ENCODE peak calls at places on chromosome 1, in ten cellular contexts. One of them, this sample, is unnamed.

GRCh38 chr1:168304865-168305264 is 24.2 kb downstream of the TBX19 start:
- DNase-seq in left cardiac atrium: no peak
- DNase-seq in AG04450: no peak
- DNase-seq in stimulated activated CD8-positive, alpha-beta memory T cell treated with anti-CD3 and anti-CD28 coated beads, Interleukin-15, amount 100 ng/mL, for 4 hours: no peak
- DNase-seq in activated T-helper 1 cell treated with anti-CD3 and anti-CD28 coated beads, Interleukin-12 subunit alpha, Interleukin-12 subunit beta, Interleukin-2, Interleukin-4 antibody, amounts not matched to agents 30 ng/mL and 10 ng/mL and 1 ng/mL, durations not matched to agents 14 hours and 24 hours and 36 hours: no peak
- DNase-seq in iris pigment epithelial cell: no peak
- DNase-seq in fibroblast of lung: no peak
- DNase-seq in kidney: no peak
- DNase-seq in T-cell: no peak
- DNase-seq in right cardiac atrium: no peak
- DNase-seq in this sample: no peak

GRCh38 chr1:44616991-44617702 is 57.1 kb downstream of the TMEM53 start:
- DNase-seq in stimulated activated CD8-positive, alpha-beta memory T cell treated with anti-CD3 and anti-CD28 coated beads, Interleukin-15, amount 100 ng/mL, for 4 hours: no peak
- DNase-seq in iris pigment epithelial cell: peak
- DNase-seq in right cardiac atrium: no peak
- DNase-seq in left cardiac atrium: peak
- DNase-seq in activated T-helper 1 cell treated with anti-CD3 and anti-CD28 coated beads, Interleukin-12 subunit alpha, Interleukin-12 subunit beta, Interleukin-2, Interleukin-4 antibody, amounts not matched to agents 30 ng/mL and 10 ng/mL and 1 ng/mL, durations not matched to agents 14 hours and 24 hours and 36 hours: no peak
- DNase-seq in T-cell: no peak
- DNase-seq in AG04450: no peak
- DNase-seq in fibroblast of lung: peak
- DNase-seq in kidney: no peak
- DNase-seq in this sample: no peak

GRCh38 chr1:62245201-62245600 is 50.6 kb downstream of the L1TD1 start:
- DNase-seq in AG04450: no peak
- DNase-seq in iris pigment epithelial cell: no peak
- DNase-seq in stimulated activated CD8-positive, alpha-beta memory T cell treated with anti-CD3 and anti-CD28 coated beads, Interleukin-15, amount 100 ng/mL, for 4 hours: no peak
- DNase-seq in T-cell: no peak
- DNase-seq in left cardiac atrium: no peak
- DNase-seq in fibroblast of lung: no peak
- DNase-seq in kidney: no peak
- DNase-seq in activated T-helper 1 cell treated with anti-CD3 and anti-CD28 coated beads, Interleukin-12 subunit alpha, Interleukin-12 subunit beta, Interleukin-2, Interleukin-4 antibody, amounts not matched to agents 30 ng/mL and 10 ng/mL and 1 ng/mL, durations not matched to agents 14 hours and 24 hours and 36 hours: no peak
- DNase-seq in right cardiac atrium: no peak
- DNase-seq in this sample: no peak

GRCh38 chr1:231636157-231636556 is 9.6 kb downstream of the DISC1 start:
- DNase-seq in stimulated activated CD8-positive, alpha-beta memory T cell treated with anti-CD3 and anti-CD28 coated beads, Interleukin-15, amount 100 ng/mL, for 4 hours: no peak
- DNase-seq in kidney: no peak
- DNase-seq in T-cell: no peak
- DNase-seq in left cardiac atrium: no peak
- DNase-seq in fibroblast of lung: peak
- DNase-seq in right cardiac atrium: no peak
- DNase-seq in iris pigment epithelial cell: peak
- DNase-seq in activated T-helper 1 cell treated with anti-CD3 and anti-CD28 coated beads, Interleukin-12 subunit alpha, Interleukin-12 subunit beta, Interleukin-2, Interleukin-4 antibody, amounts not matched to agents 30 ng/mL and 10 ng/mL and 1 ng/mL, durations not matched to agents 14 hours and 24 hours and 36 hours: no peak
- DNase-seq in AG04450: no peak
- DNase-seq in this sample: no peak

GRCh38 chr1:113859478-113860175 is 11.9 kb downstream of the PTPN22 start:
- DNase-seq in right cardiac atrium: no peak
- DNase-seq in iris pigment epithelial cell: no peak
- DNase-seq in AG04450: no peak
- DNase-seq in left cardiac atrium: no peak
- DNase-seq in fibroblast of lung: no peak
- DNase-seq in stimulated activated CD8-positive, alpha-beta memory T cell treated with anti-CD3 and anti-CD28 coated beads, Interleukin-15, amount 100 ng/mL, for 4 hours: no peak
- DNase-seq in T-cell: no peak
- DNase-seq in activated T-helper 1 cell treated with anti-CD3 and anti-CD28 coated beads, Interleukin-12 subunit alpha, Interleukin-12 subunit beta, Interleukin-2, Interleukin-4 antibody, amounts not matched to agents 30 ng/mL and 10 ng/mL and 1 ng/mL, durations not matched to agents 14 hours and 24 hours and 36 hours: no peak
- DNase-seq in kidney: no peak
- DNase-seq in this sample: no peak

GRCh38 chr1:93255222-93256079 is 74.9 kb downstream of the CCDC18 start:
- DNase-seq in stimulated activated CD8-positive, alpha-beta memory T cell treated with anti-CD3 and anti-CD28 coated beads, Interleukin-15, amount 100 ng/mL, for 4 hours: no peak
- DNase-seq in right cardiac atrium: no peak
- DNase-seq in iris pigment epithelial cell: peak
- DNase-seq in AG04450: peak
- DNase-seq in fibroblast of lung: peak
- DNase-seq in left cardiac atrium: no peak
- DNase-seq in T-cell: no peak
- DNase-seq in kidney: no peak
- DNase-seq in activated T-helper 1 cell treated with anti-CD3 and anti-CD28 coated beads, Interleukin-12 subunit alpha, Interleukin-12 subunit beta, Interleukin-2, Interleukin-4 antibody, amounts not matched to agents 30 ng/mL and 10 ng/mL and 1 ng/mL, durations not matched to agents 14 hours and 24 hours and 36 hours: no peak
- DNase-seq in this sample: no peak

GRCh38 chr1:234755449-234755863 is 145.5 kb upstream of the IRF2BP2 start:
- DNase-seq in stimulated activated CD8-positive, alpha-beta memory T cell treated with anti-CD3 and anti-CD28 coated beads, Interleukin-15, amount 100 ng/mL, for 4 hours: no peak
- DNase-seq in iris pigment epithelial cell: peak
- DNase-seq in T-cell: no peak
- DNase-seq in left cardiac atrium: peak
- DNase-seq in activated T-helper 1 cell treated with anti-CD3 and anti-CD28 coated beads, Interleukin-12 subunit alpha, Interleukin-12 subunit beta, Interleukin-2, Interleukin-4 antibody, amounts not matched to agents 30 ng/mL and 10 ng/mL and 1 ng/mL, durations not matched to agents 14 hours and 24 hours and 36 hours: no peak
- DNase-seq in right cardiac atrium: peak
- DNase-seq in AG04450: peak
- DNase-seq in fibroblast of lung: peak
- DNase-seq in kidney: peak
- DNase-seq in this sample: no peak

GRCh38 chr1:41400235-41400634 is 39.0 kb downstream of the FOXO6 start:
- DNase-seq in fibroblast of lung: no peak
- DNase-seq in kidney: no peak
- DNase-seq in AG04450: no peak
- DNase-seq in activated T-helper 1 cell treated with anti-CD3 and anti-CD28 coated beads, Interleukin-12 subunit alpha, Interleukin-12 subunit beta, Interleukin-2, Interleukin-4 antibody, amounts not matched to agents 30 ng/mL and 10 ng/mL and 1 ng/mL, durations not matched to agents 14 hours and 24 hours and 36 hours: no peak
- DNase-seq in right cardiac atrium: no peak
- DNase-seq in iris pigment epithelial cell: no peak
- DNase-seq in stimulated activated CD8-positive, alpha-beta memory T cell treated with anti-CD3 and anti-CD28 coated beads, Interleukin-15, amount 100 ng/mL, for 4 hours: no peak
- DNase-seq in T-cell: no peak
- DNase-seq in left cardiac atrium: no peak
- DNase-seq in this sample: no peak

GRCh38 chr1:17904290-17904689 is 149.2 kb downstream of the ACTL8 start:
- DNase-seq in AG04450: no peak
- DNase-seq in left cardiac atrium: no peak
- DNase-seq in stimulated activated CD8-positive, alpha-beta memory T cell treated with anti-CD3 and anti-CD28 coated beads, Interleukin-15, amount 100 ng/mL, for 4 hours: no peak
- DNase-seq in right cardiac atrium: no peak
- DNase-seq in T-cell: no peak
- DNase-seq in activated T-helper 1 cell treated with anti-CD3 and anti-CD28 coated beads, Interleukin-12 subunit alpha, Interleukin-12 subunit beta, Interleukin-2, Interleukin-4 antibody, amounts not matched to agents 30 ng/mL and 10 ng/mL and 1 ng/mL, durations not matched to agents 14 hours and 24 hours and 36 hours: no peak
- DNase-seq in fibroblast of lung: no peak
- DNase-seq in iris pigment epithelial cell: no peak
- DNase-seq in kidney: no peak
- DNase-seq in this sample: no peak

GRCh38 chr1:37186246-37186756 is 152.0 kb upstream of the GRIK3 start:
- DNase-seq in right cardiac atrium: no peak
- DNase-seq in activated T-helper 1 cell treated with anti-CD3 and anti-CD28 coated beads, Interleukin-12 subunit alpha, Interleukin-12 subunit beta, Interleukin-2, Interleukin-4 antibody, amounts not matched to agents 30 ng/mL and 10 ng/mL and 1 ng/mL, durations not matched to agents 14 hours and 24 hours and 36 hours: no peak
- DNase-seq in iris pigment epithelial cell: no peak
- DNase-seq in stimulated activated CD8-positive, alpha-beta memory T cell treated with anti-CD3 and anti-CD28 coated beads, Interleukin-15, amount 100 ng/mL, for 4 hours: no peak
- DNase-seq in fibroblast of lung: no peak
- DNase-seq in left cardiac atrium: no peak
- DNase-seq in AG04450: no peak
- DNase-seq in kidney: no peak
- DNase-seq in T-cell: no peak
- DNase-seq in this sample: no peak

GRCh38 chr1:121587777-121588176 is 403.0 kb downstream of the SRGAP2C start:
- DNase-seq in stimulated activated CD8-positive, alpha-beta memory T cell treated with anti-CD3 and anti-CD28 coated beads, Interleukin-15, amount 100 ng/mL, for 4 hours: no peak
- DNase-seq in fibroblast of lung: peak
- DNase-seq in T-cell: no peak
- DNase-seq in activated T-helper 1 cell treated with anti-CD3 and anti-CD28 coated beads, Interleukin-12 subunit alpha, Interleukin-12 subunit beta, Interleukin-2, Interleukin-4 antibody, amounts not matched to agents 30 ng/mL and 10 ng/mL and 1 ng/mL, durations not matched to agents 14 hours and 24 hours and 36 hours: no peak
- DNase-seq in right cardiac atrium: no peak
- DNase-seq in kidney: no peak
- DNase-seq in AG04450: no peak
- DNase-seq in iris pigment epithelial cell: peak
- DNase-seq in left cardiac atrium: no peak
- DNase-seq in this sample: no peak

GRCh38 chr1:41742219-41742618 is 176.5 kb downstream of the HIVEP3 start:
- DNase-seq in left cardiac atrium: no peak
- DNase-seq in iris pigment epithelial cell: peak
- DNase-seq in AG04450: peak
- DNase-seq in fibroblast of lung: peak
- DNase-seq in kidney: no peak
- DNase-seq in activated T-helper 1 cell treated with anti-CD3 and anti-CD28 coated beads, Interleukin-12 subunit alpha, Interleukin-12 subunit beta, Interleukin-2, Interleukin-4 antibody, amounts not matched to agents 30 ng/mL and 10 ng/mL and 1 ng/mL, durations not matched to agents 14 hours and 24 hours and 36 hours: no peak
- DNase-seq in stimulated activated CD8-positive, alpha-beta memory T cell treated with anti-CD3 and anti-CD28 coated beads, Interleukin-15, amount 100 ng/mL, for 4 hours: no peak
- DNase-seq in T-cell: no peak
- DNase-seq in right cardiac atrium: no peak
- DNase-seq in this sample: no peak

GRCh38 chr1:17232759-17233661 is 15.9 kb upstream of the PADI3 start:
- DNase-seq in right cardiac atrium: no peak
- DNase-seq in fibroblast of lung: peak
- DNase-seq in T-cell: no peak
- DNase-seq in activated T-helper 1 cell treated with anti-CD3 and anti-CD28 coated beads, Interleukin-12 subunit alpha, Interleukin-12 subunit beta, Interleukin-2, Interleukin-4 antibody, amounts not matched to agents 30 ng/mL and 10 ng/mL and 1 ng/mL, durations not matched to agents 14 hours and 24 hours and 36 hours: no peak
- DNase-seq in kidney: no peak
- DNase-seq in iris pigment epithelial cell: peak
- DNase-seq in stimulated activated CD8-positive, alpha-beta memory T cell treated with anti-CD3 and anti-CD28 coated beads, Interleukin-15, amount 100 ng/mL, for 4 hours: no peak
- DNase-seq in AG04450: peak
- DNase-seq in left cardiac atrium: no peak
- DNase-seq in this sample: no peak

GRCh38 chr1:30856260-30856790 is 52.2 kb downstream of the SDC3 start:
- DNase-seq in activated T-helper 1 cell treated with anti-CD3 and anti-CD28 coated beads, Interleukin-12 subunit alpha, Interleukin-12 subunit beta, Interleukin-2, Interleukin-4 antibody, amounts not matched to agents 30 ng/mL and 10 ng/mL and 1 ng/mL, durations not matched to agents 14 hours and 24 hours and 36 hours: no peak
- DNase-seq in left cardiac atrium: no peak
- DNase-seq in T-cell: no peak
- DNase-seq in AG04450: no peak
- DNase-seq in stimulated activated CD8-positive, alpha-beta memory T cell treated with anti-CD3 and anti-CD28 coated beads, Interleukin-15, amount 100 ng/mL, for 4 hours: no peak
- DNase-seq in right cardiac atrium: no peak
- DNase-seq in kidney: peak
- DNase-seq in iris pigment epithelial cell: no peak
- DNase-seq in fibroblast of lung: peak
- DNase-seq in this sample: no peak

GRCh38 chr1:69400128-69400527 is 167.6 kb upstream of the LRRC7 start:
- DNase-seq in right cardiac atrium: no peak
- DNase-seq in activated T-helper 1 cell treated with anti-CD3 and anti-CD28 coated beads, Interleukin-12 subunit alpha, Interleukin-12 subunit beta, Interleukin-2, Interleukin-4 antibody, amounts not matched to agents 30 ng/mL and 10 ng/mL and 1 ng/mL, durations not matched to agents 14 hours and 24 hours and 36 hours: no peak
- DNase-seq in iris pigment epithelial cell: no peak
- DNase-seq in left cardiac atrium: no peak
- DNase-seq in fibroblast of lung: no peak
- DNase-seq in AG04450: no peak
- DNase-seq in T-cell: no peak
- DNase-seq in kidney: no peak
- DNase-seq in stimulated activated CD8-positive, alpha-beta memory T cell treated with anti-CD3 and anti-CD28 coated beads, Interleukin-15, amount 100 ng/mL, for 4 hours: no peak
- DNase-seq in this sample: no peak

GRCh38 chr1:24345334-24345733 is 26.2 kb downstream of the GRHL3 start:
- DNase-seq in kidney: peak
- DNase-seq in activated T-helper 1 cell treated with anti-CD3 and anti-CD28 coated beads, Interleukin-12 subunit alpha, Interleukin-12 subunit beta, Interleukin-2, Interleukin-4 antibody, amounts not matched to agents 30 ng/mL and 10 ng/mL and 1 ng/mL, durations not matched to agents 14 hours and 24 hours and 36 hours: no peak
- DNase-seq in fibroblast of lung: no peak
- DNase-seq in iris pigment epithelial cell: no peak
- DNase-seq in right cardiac atrium: no peak
- DNase-seq in T-cell: no peak
- DNase-seq in stimulated activated CD8-positive, alpha-beta memory T cell treated with anti-CD3 and anti-CD28 coated beads, Interleukin-15, amount 100 ng/mL, for 4 hours: no peak
- DNase-seq in AG04450: no peak
- DNase-seq in left cardiac atrium: no peak
- DNase-seq in this sample: no peak

GRCh38 chr1:23790696-23791433 is at the start of gene LYPLA2:
- DNase-seq in fibroblast of lung: peak
- DNase-seq in right cardiac atrium: peak
- DNase-seq in iris pigment epithelial cell: peak
- DNase-seq in T-cell: peak
- DNase-seq in left cardiac atrium: peak
- DNase-seq in activated T-helper 1 cell treated with anti-CD3 and anti-CD28 coated beads, Interleukin-12 subunit alpha, Interleukin-12 subunit beta, Interleukin-2, Interleukin-4 antibody, amounts not matched to agents 30 ng/mL and 10 ng/mL and 1 ng/mL, durations not matched to agents 14 hours and 24 hours and 36 hours: peak
- DNase-seq in AG04450: peak
- DNase-seq in stimulated activated CD8-positive, alpha-beta memory T cell treated with anti-CD3 and anti-CD28 coated beads, Interleukin-15, amount 100 ng/mL, for 4 hours: peak
- DNase-seq in kidney: peak
- DNase-seq in this sample: peak